ENCODE peak calls at places on chromosomes 2 and 18, in five cellular contexts. One of them, this sample, is unnamed.

GRCh38 chr18:54222922-54223567 is 1.4 kb downstream of the MBD2 start:
- DNase-seq in Karpas-422: peak; percentile 93
- DNase-seq in CD8-positive, alpha-beta T cell: peak; percentile 58
- DNase-seq in heart left ventricle: no peak
- DNase-seq in spleen: no peak
- DNase-seq in this sample: peak; percentile 68

GRCh38 chr2:18178736-18179349 is 300.4 kb downstream of the KCNS3 start:
- DNase-seq in Karpas-422: peak; percentile 90
- DNase-seq in CD8-positive, alpha-beta T cell: no peak
- DNase-seq in heart left ventricle: no peak
- DNase-seq in spleen: no peak
- DNase-seq in this sample: peak; percentile 61

GRCh38 chr2:61536086-61536722 is 2.0 kb downstream of the XPO1 start:
- DNase-seq in Karpas-422: peak; percentile 59
- DNase-seq in CD8-positive, alpha-beta T cell: no peak
- DNase-seq in heart left ventricle: no peak
- DNase-seq in spleen: no peak
- DNase-seq in this sample: no peak

GRCh38 chr18:3728704-3729437 is 278.9 kb downstream of the TGIF1 start:
- DNase-seq in Karpas-422: no peak
- DNase-seq in CD8-positive, alpha-beta T cell: no peak
- DNase-seq in heart left ventricle: no peak
- DNase-seq in spleen: no peak
- DNase-seq in this sample: no peak

GRCh38 chr2:38146302-38146916 is 70.5 kb upstream of the CYP1B1 start:
- DNase-seq in Karpas-422: no peak
- DNase-seq in CD8-positive, alpha-beta T cell: no peak
- DNase-seq in heart left ventricle: peak; percentile 65
- DNase-seq in spleen: no peak
- DNase-seq in this sample: no peak

GRCh38 chr18:22488554-22488953 is 70.8 kb upstream of the CTAGE1 start:
- DNase-seq in Karpas-422: no peak
- DNase-seq in CD8-positive, alpha-beta T cell: no peak
- DNase-seq in heart left ventricle: peak; percentile 51
- DNase-seq in spleen: no peak
- DNase-seq in this sample: no peak

GRCh38 chr2:202632682-202633081 is 2.1 kb upstream of the FAM117B start:
- DNase-seq in Karpas-422: no peak
- DNase-seq in CD8-positive, alpha-beta T cell: no peak
- DNase-seq in heart left ventricle: peak; percentile 72
- DNase-seq in spleen: no peak
- DNase-seq in this sample: no peak

GRCh38 chr18:45106331-45106774 is 425.7 kb downstream of the SETBP1 start:
- DNase-seq in Karpas-422: peak; percentile 42
- DNase-seq in CD8-positive, alpha-beta T cell: no peak
- DNase-seq in heart left ventricle: no peak
- DNase-seq in spleen: no peak
- DNase-seq in this sample: peak; percentile 76

GRCh38 chr2:28233070-28233718 is 159.5 kb upstream of the FOSL2 start:
- DNase-seq in Karpas-422: no peak
- DNase-seq in CD8-positive, alpha-beta T cell: no peak
- DNase-seq in heart left ventricle: no peak
- DNase-seq in spleen: no peak
- DNase-seq in this sample: peak; percentile 16

DNA sequence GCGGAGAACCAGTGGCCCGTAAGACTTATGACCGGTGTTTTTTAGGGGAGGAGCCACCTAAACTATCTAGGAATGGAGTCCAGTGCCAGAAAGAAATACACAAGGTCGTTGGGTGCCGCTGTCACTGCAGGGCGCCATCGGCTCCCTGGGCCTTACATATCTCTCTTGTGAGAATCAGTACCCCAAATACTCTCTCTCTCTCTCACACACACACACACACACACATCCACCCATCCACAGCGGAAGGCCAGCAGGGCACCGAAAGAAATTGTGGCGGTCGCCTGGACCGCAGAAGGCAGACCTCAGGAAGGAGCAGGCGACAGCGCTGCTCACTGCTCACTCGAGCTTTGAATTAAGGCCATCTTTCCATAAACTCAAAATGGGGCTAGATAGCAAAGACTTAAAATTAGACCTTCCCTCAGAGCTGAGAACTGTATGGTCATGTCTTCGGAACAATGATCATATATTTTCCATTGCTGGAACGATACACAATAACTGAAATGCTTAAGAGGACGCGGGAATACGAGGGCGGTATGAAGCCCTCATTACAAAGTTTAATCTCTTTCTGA is 10.3 kb downstream of the NR4A2 start:
- DNase-seq in Karpas-422: no peak
- DNase-seq in CD8-positive, alpha-beta T cell: no peak
- DNase-seq in heart left ventricle: no peak
- DNase-seq in spleen: no peak
- DNase-seq in this sample: no peak
- H3K4me3 ChIP-seq in Karpas-422: no peak overlapping the region
- H3K4me3 ChIP-seq in CD8-positive, alpha-beta T cell: peak overlapping the region; percentile 34
- H3K4me3 ChIP-seq in heart left ventricle: peak overlapping the region; percentile 56
- H3K4me3 ChIP-seq in spleen: peak overlapping the region; percentile 31
- H3K4me3 ChIP-seq in this sample: no peak overlapping the region

DNA sequence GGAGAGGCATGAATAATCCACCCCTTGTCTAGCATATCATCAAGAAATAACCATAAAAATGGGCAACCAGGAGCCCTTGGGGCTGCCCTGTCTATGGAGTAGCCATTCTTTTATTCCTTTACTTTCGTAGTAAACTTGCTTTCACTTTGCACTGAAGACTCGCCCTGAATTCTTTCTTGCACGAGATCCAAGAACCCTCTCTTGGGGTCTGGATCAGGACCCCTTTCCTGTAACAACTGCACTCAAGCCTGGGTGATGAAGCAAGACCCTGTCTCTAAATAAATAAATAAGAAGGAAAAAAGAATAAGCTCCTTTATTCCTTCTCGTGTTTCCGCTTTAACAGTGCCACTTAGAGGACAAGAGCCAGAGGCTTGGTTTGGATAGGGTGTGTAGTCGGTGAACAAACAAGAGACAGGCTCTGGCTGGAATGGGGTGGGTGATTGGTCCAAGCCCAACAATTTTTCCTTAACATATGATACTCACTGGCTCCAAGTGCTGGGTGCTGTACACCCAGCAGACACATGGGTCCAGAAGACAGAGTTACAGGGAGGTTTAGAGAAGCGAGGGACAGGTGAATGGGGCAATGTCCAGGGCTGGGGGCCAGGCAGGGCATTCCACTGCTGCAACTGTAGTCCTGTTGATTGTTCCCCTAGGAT is 77.6 kb downstream of the NCAPH start:
- DNase-seq in Karpas-422: no peak
- DNase-seq in CD8-positive, alpha-beta T cell: no peak
- DNase-seq in heart left ventricle: no peak
- DNase-seq in spleen: no peak
- DNase-seq in this sample: no peak
- H3K4me3 ChIP-seq in Karpas-422: no peak overlapping the region
- H3K4me3 ChIP-seq in CD8-positive, alpha-beta T cell: no peak overlapping the region
- H3K4me3 ChIP-seq in heart left ventricle: peak overlapping the region; percentile 41
- H3K4me3 ChIP-seq in spleen: no peak overlapping the region
- H3K4me3 ChIP-seq in this sample: no peak overlapping the region

DNA sequence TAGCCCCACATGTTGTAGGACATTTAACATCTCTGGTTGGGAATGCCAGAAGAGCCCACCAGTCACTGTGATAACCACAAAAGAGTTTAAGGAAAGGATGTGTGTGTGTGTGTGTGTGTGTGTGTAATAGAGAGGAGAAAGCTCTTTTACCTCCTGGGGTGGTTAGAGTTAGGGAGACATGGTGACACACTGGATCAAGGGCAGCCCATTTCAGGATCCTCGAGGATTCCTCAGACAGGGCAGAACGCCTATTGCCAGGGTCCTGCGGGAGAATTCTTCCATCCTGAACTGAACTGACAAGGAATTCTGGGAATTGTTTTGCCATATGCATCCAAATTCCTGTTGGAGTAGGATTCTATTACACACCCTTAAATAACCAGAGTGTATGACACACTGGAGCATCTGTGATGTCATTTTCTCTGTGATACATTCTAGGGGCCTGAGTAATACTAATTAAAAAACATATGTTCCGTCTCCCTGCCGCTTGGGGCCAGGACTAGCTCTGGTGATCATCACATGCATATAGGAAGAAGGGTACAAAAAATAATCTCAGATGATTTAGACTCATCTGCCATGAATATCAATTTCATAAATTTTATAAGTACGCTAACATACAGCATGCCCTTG is 156.4 kb upstream of the MMADHC start:
- DNase-seq in Karpas-422: no peak
- DNase-seq in CD8-positive, alpha-beta T cell: no peak
- DNase-seq in heart left ventricle: no peak
- DNase-seq in spleen: no peak
- DNase-seq in this sample: no peak
- H3K4me3 ChIP-seq in Karpas-422: no peak overlapping the region
- H3K4me3 ChIP-seq in CD8-positive, alpha-beta T cell: no peak overlapping the region
- H3K4me3 ChIP-seq in heart left ventricle: no peak overlapping the region
- H3K4me3 ChIP-seq in spleen: no peak overlapping the region
- H3K4me3 ChIP-seq in this sample: no peak overlapping the region

DNA sequence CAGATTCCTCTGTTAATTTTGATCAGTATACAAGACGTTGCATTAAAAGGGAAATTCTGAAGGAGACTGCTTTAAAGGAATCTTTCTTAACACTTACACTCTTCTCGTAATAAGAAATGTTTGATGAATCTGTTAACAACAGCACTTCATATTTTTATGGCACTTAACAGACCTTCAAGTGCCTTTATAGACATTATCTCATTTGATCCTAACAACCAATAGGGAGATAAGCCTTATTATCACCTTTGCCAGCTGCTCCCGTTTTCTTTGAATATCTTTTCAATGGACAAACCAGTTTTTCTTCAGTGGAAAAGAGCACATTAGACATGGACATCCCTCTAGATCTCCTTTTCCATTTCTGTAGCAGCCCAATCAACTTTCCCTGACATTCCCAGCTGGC is 653.0 kb upstream of the FAM98A start:
- DNase-seq in Karpas-422: no peak
- DNase-seq in CD8-positive, alpha-beta T cell: no peak
- DNase-seq in heart left ventricle: no peak
- DNase-seq in spleen: no peak
- DNase-seq in this sample: no peak
- H3K4me3 ChIP-seq in Karpas-422: no peak overlapping the region
- H3K4me3 ChIP-seq in CD8-positive, alpha-beta T cell: no peak overlapping the region
- H3K4me3 ChIP-seq in heart left ventricle: no peak overlapping the region
- H3K4me3 ChIP-seq in spleen: no peak overlapping the region
- H3K4me3 ChIP-seq in this sample: no peak overlapping the region

GRCh38 chr2:39615675-39616074 is 50.0 kb upstream of the TMEM178A start:
- DNase-seq in Karpas-422: no peak
- DNase-seq in CD8-positive, alpha-beta T cell: no peak
- DNase-seq in heart left ventricle: no peak
- DNase-seq in spleen: no peak
- DNase-seq in this sample: no peak

GRCh38 chr2:39621596-39621995 is 44.1 kb upstream of the TMEM178A start:
- DNase-seq in Karpas-422: no peak
- DNase-seq in CD8-positive, alpha-beta T cell: no peak
- DNase-seq in heart left ventricle: no peak
- DNase-seq in spleen: no peak
- DNase-seq in this sample: no peak

GRCh38 chr2:39618236-39618635 is 47.5 kb upstream of the TMEM178A start:
- DNase-seq in Karpas-422: no peak
- DNase-seq in CD8-positive, alpha-beta T cell: no peak
- DNase-seq in heart left ventricle: no peak
- DNase-seq in spleen: no peak
- DNase-seq in this sample: no peak

GRCh38 chr2:39620067-39620466 is 45.6 kb upstream of the TMEM178A start:
- DNase-seq in Karpas-422: no peak
- DNase-seq in CD8-positive, alpha-beta T cell: no peak
- DNase-seq in heart left ventricle: peak; percentile 46
- DNase-seq in spleen: no peak
- DNase-seq in this sample: peak; percentile 50

DNA sequence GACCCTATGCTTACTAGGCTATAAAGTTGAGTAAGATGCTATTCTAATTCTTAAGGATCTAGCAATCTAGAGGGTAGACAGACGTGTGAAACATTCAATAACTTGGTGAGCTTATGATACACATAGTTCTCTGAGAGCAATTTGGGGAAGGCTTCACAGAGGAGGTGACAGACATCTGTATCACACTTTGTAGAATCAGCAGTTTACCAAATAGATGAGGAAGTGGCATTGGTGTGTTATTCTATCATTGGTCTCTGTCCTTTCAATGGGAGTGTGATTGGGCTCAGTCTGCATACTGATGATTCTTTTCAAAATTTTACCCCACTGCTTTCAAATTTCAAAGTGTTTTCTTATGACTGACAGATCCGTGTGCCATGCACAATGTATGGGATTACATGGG is 47.0 kb upstream of the TMEM178A start:
- DNase-seq in Karpas-422: no peak
- DNase-seq in CD8-positive, alpha-beta T cell: no peak
- DNase-seq in heart left ventricle: no peak
- DNase-seq in spleen: no peak
- DNase-seq in this sample: no peak
- H3K4me3 ChIP-seq in Karpas-422: no peak overlapping the region
- H3K4me3 ChIP-seq in CD8-positive, alpha-beta T cell: no peak overlapping the region
- H3K4me3 ChIP-seq in heart left ventricle: no peak overlapping the region
- H3K4me3 ChIP-seq in spleen: no peak overlapping the region
- H3K4me3 ChIP-seq in this sample: no peak overlapping the region

DNA sequence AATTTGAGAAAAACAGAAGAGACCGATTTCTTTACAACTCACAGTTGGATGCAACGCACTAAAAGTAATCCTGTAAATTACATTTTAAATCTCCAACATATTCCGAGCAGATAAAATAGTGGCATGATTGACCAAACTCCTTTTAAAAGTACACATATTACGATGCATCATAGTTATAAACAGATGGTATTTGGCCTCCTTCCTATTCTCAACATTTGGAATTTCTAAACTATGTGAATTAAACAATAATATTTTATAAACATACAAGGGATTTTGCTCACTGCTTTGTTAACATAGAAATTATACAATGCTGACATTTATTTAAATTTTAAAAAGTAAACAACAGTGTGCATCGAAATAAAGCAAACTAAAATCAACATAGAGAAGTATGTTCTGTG is 585.0 kb downstream of the ZEB2 start:
- DNase-seq in Karpas-422: no peak
- DNase-seq in CD8-positive, alpha-beta T cell: no peak
- DNase-seq in heart left ventricle: no peak
- DNase-seq in spleen: no peak
- DNase-seq in this sample: no peak
- H3K4me3 ChIP-seq in Karpas-422: no peak overlapping the region
- H3K4me3 ChIP-seq in CD8-positive, alpha-beta T cell: no peak overlapping the region
- H3K4me3 ChIP-seq in heart left ventricle: no peak overlapping the region
- H3K4me3 ChIP-seq in spleen: no peak overlapping the region
- H3K4me3 ChIP-seq in this sample: no peak overlapping the region

DNA sequence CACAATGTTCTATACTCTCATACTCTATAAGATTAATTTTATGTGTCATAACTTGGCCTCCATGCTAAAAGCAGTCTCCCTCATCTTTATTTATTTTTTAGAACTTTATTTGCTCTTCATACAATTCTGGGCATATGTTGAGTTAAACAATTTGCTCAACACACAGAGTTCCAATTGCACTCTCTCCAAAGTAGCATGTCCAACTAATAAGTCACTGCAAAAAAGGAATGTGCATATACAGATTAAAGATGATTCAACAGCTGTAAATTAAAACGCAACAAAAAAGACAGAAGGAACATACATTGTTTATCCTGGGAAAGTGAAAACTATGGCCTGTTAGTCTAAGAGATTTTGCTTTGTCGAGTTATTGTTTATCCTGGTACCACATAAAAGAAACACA is 277.7 kb upstream of the ACVR2A start:
- DNase-seq in Karpas-422: no peak
- DNase-seq in CD8-positive, alpha-beta T cell: no peak
- DNase-seq in heart left ventricle: no peak
- DNase-seq in spleen: no peak
- DNase-seq in this sample: no peak
- H3K4me3 ChIP-seq in Karpas-422: no peak overlapping the region
- H3K4me3 ChIP-seq in CD8-positive, alpha-beta T cell: no peak overlapping the region
- H3K4me3 ChIP-seq in heart left ventricle: no peak overlapping the region
- H3K4me3 ChIP-seq in spleen: no peak overlapping the region
- H3K4me3 ChIP-seq in this sample: no peak overlapping the region